ENCODE peak calls at places on chromosomes 12 and 14, in four cellular contexts. U, E, X and N are unnamed samples. For H3K4me1, the result is how much of the 10 kb centered on the place peaks cover.

GRCh38 chr14:35215110-35215872 is 76.9 kb upstream of the PSMA6 start:
- DNase-seq in U (peak), E (peak), X (peak), N (peak)

GRCh38 chr12:12704593-12705230 is 8.7 kb upstream of the GPR19 start:
- DNase-seq in U (peak), E (peak), X (peak), N (peak)

GRCh38 chr14:59389936-59390335 is 75.2 kb downstream of the GPR135 start:
- DNase-seq in U (no peak), E (no peak), X (no peak), N (no peak)

GRCh38 chr12:6958609-6959375 is 7.6 kb downstream of the PTPN6 start:
- DNase-seq in U (no peak), E (no peak), X (no peak), N (no peak)

GRCh38 chr12:113368331-113368730 is 9.9 kb downstream of the PLBD2 start:
- DNase-seq in U (no peak), E (no peak), X (no peak), N (no peak)

GRCh38 chr12:120399531-120399930 is 30.6 kb upstream of the MSI1 start:
- DNase-seq in U (no peak), E (peak), X (peak), N (no peak)

GRCh38 chr14:103074699-103075341 is 9.2 kb upstream of the LBHD2 start:
- DNase-seq in U (no peak), E (no peak), X (no peak), N (no peak)

GRCh38 chr14:89921346-89921745 is 33.2 kb downstream of the EFCAB11 start:
- DNase-seq in U (no peak), E (no peak), X (peak), N (no peak)

GRCh38 chr12:105705765-105706164 is 375.3 kb downstream of the C12orf75 start:
- DNase-seq in U (peak), E (peak), X (peak), N (peak)

GRCh38 chr14:49545071-49545470 is 41.1 kb downstream of the RPS29 start:
- DNase-seq in U (no peak), E (no peak), X (no peak), N (no peak)

GRCh38 chr12:95674088-95674595 is 116.4 kb downstream of the NTN4 start:
- DNase-seq in U (no peak), E (no peak), X (no peak), N (no peak)

GRCh38 chr12:15532364-15532977 is 210.2 kb downstream of the PTPRO start:
- DNase-seq in U (peak), E (peak), X (peak), N (peak)

GRCh38 chr12:122681814-122682213 is 21.3 kb downstream of the HCAR2 start:
- DNase-seq in U (no peak), E (peak), X (peak), N (no peak)

GRCh38 chr12:124916370-124917134 is 2.1 kb upstream of the UBC start:
- DNase-seq in U (peak), E (peak), X (peak), N (peak)

GRCh38 chr12:50101663-50102062 is 2.1 kb upstream of the GPD1 start:
- DNase-seq in U (peak), E (peak), X (peak), N (peak)

GRCh38 chr12:111034911-111035577 is 114.7 kb upstream of the MYL2 start:
- DNase-seq in U (peak), E (no peak), X (no peak), N (peak)

GRCh38 chr14:92449404-92449975 is 64.1 kb upstream of the RIN3 start:
- DNase-seq in U (peak), E (no peak), X (no peak), N (no peak)

GRCh38 chr14:77181124-77181602 is 435 bp upstream of the TMEM63C start:
- DNase-seq in U (no peak), E (no peak), X (no peak), N (no peak)
- H3K4me3 ChIP-seq in U (peak), E (no peak), X (peak), N (peak)

GRCh38 chr12:11067514-11067913 is 5.4 kb upstream of the TAS2R46 start:
- DNase-seq in U (no peak), E (peak), X (peak), N (peak)
- TF ChIP-seq EZH2 in U (no peak), E (no peak), X (no peak), N (no peak)

GRCh38 chr14:64718762-64719161 is 14.5 kb downstream of the PLEKHG3 start:
- DNase-seq in U (no peak), E (no peak), X (no peak), N (no peak)

GRCh38 chr14:64720190-64720589 is 16.0 kb downstream of the PLEKHG3 start:
- DNase-seq in U (no peak), E (peak), X (peak), N (no peak)

GRCh38 chr14:64717870-64718269 is 13.6 kb downstream of the PLEKHG3 start:
- DNase-seq in U (no peak), E (no peak), X (no peak), N (no peak)

GRCh38 chr14:64721391-64721791 is 17.2 kb downstream of the PLEKHG3 start:
- DNase-seq in U (no peak), E (no peak), X (peak), N (peak)

DNA sequence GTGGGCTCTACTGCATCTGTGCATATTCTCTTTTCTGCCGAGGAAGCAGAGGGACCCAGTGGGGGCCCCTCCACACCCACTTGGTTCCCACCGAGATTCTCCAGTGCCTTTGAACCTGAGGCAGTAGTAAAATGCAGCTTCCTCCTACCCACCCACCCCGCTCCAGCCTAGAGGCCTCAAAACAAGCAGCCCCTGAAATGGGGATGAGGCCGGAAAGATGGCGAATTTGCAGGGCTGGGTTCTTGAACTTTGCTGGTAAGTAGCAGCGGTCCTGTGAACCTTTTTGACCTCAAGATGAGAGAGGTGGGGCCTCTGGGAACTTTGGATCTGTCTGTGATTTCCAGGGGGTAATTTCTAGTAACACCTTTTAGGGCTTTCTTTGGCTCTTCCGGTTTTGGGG is 15.4 kb downstream of the PLEKHG3 start:
- DNase-seq in U (no peak), E (no peak), X (no peak), N (no peak)
- H3K4me1 ChIP-seq in U (half or more), E (under half), X (half or more), N (under half)

DNA sequence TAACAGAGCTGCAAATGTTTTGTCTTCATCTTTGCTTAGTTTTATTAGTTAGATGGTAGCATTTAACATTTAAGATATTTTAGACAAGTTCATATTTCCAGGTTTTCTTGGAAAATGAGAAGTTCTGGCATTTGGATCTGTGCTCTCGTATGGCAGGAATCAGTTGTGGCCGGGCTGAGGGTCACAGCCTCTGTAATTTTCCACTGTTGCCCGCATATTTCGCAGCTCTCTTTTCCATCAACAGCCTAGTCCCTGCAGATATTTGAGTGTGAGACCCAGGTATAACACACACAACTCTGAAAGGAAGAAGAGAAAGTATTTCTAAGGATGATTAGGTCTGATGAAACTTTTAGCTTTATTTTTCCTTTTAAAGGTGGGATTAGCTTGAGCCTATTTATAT is 158.7 kb downstream of the C12orf50 start:
- DNase-seq in U (no peak), E (no peak), X (no peak), N (no peak)
- H3K4me3 ChIP-seq in U (no peak), E (no peak), X (no peak), N (no peak)

DNA sequence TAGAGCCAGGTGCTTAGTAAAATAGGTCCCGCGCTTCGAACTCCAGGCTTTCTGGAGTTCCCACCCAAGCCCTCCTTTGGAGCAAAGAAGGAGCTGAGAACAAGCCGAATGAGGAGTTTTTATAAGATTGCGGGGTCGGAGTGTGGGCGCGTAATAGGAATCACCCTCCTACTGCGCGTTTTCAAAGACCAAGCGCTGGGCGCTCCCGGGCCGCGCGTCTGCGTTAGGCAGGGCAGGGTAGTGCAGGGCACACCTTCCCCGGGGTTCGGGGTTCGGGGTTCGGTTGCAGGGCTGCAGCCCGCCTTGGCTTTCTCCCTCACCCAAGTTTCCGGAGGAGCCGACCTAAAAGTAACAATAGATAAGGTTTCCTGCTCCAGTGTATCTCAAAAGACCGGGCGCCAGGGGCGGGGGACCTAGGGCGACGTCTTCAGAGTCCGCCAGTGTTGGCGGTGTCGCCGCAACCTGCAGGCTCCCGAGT is 3.6 kb downstream of the SSTR1 start:
- DNase-seq in U (peak), E (no peak), X (no peak), N (peak)
- TF ChIP-seq EZH2 in U (peak), E (no peak), X (no peak), N (no peak)

GRCh38 chr12:28130234-28130624 is 60.0 kb upstream of the CCDC91 start:
- DNase-seq in U (no peak), E (no peak), X (no peak), N (no peak)
- H3K4me1 ChIP-seq in U (under half), E (under half), X (under half), N (under half)

DNA sequence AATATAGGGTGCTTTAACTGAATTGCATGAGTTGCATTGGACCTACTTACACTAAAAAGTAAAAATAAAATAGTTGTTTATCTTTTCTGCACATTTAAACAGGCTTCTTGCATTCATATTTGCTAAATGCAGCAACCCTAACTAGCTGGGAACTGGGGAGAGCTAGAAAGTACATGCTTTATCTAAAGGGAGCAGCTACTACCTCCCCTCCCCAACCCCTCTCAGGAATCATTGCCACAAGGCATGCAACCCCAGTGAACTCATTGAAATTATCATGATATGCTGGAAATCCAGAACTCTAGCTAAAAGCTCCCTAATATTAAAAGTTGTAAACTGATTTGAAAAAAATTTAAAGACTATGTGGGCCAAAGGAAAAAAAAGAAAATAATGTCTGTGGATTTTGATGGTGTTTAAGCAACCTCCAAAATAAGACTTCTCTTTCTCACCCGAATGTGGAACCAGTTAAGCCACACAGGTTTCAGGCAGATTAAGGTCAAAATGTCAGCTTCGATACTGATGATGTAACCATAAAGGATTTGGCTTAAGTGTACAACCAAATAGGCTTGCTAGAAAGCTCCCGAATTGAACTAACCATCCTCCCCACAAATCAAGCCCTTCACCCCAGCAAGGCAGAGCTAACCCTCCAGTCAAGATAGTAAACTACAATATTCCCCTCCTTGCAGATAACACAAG is 13.7 kb upstream of the POC1B start:
- DNase-seq in U (no peak), E (no peak), X (no peak), N (no peak)
- H3K4me3 ChIP-seq in U (no peak), E (no peak), X (no peak), N (no peak)

DNA sequence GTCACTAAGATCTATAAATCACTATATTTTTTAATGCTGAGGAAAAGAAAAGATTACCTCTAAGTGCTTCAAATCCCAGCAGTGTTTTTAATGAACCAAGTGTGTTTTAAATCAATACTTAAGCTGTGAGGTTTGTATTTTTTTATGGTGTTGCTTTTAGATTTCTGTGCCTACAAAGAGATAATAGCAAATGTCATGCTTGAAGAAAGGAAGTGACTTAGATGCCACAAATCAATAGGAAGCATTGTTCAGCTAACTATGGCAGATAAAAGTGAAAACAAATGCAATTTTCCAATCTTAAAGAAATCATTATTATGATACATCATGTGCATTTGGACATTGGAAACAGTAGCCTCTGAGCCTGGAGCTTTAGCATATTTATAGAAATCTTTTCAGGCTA is 486.0 kb downstream of the NAV3 start:
- DNase-seq in U (no peak), E (no peak), X (no peak), N (peak)
- TF ChIP-seq EZH2 in U (no peak), E (no peak), X (no peak), N (no peak)